ENCODE peak calls at places on chromosomes 11 and 22, in seven cellular contexts. P is Peyer's patch, V is fibroblast of lung, A is aorta, Q is Panc1, H is SK-N-SH, N is transverse colon. U is an unnamed sample.

GRCh38 chr11:47991266-47991830 is 11.0 kb downstream of the PTPRJ start:
- DNase-seq in P (no peak), V (peak), A (peak), Q (no peak), H (no peak), N (peak), U (no peak)

GRCh38 chr11:47508595-47509555 is 44.1 kb downstream of the CELF1 start:
- DNase-seq in P (peak), V (no peak), A (no peak), Q (no peak), H (no peak), N (peak), U (no peak)

GRCh38 chr11:64684357-64684756 is 38.6 kb downstream of the NRXN2 start:
- DNase-seq in P (no peak), V (no peak), A (no peak), Q (no peak), H (no peak), N (no peak), U (peak)

GRCh38 chr11:134797411-134798089 is 385.5 kb upstream of the B3GAT1 start:
- DNase-seq in P (no peak), V (no peak), A (no peak), Q (no peak), H (peak), N (no peak), U (no peak)

GRCh38 chr11:3674189-3674588 is 3.0 kb upstream of the CHRNA10 start:
- DNase-seq in P (no peak), V (peak), A (no peak), Q (peak), H (no peak), N (no peak), U (peak)

GRCh38 chr11:115321602-115322289 is 182.5 kb downstream of the CADM1 start:
- DNase-seq in P (no peak), V (peak), A (no peak), Q (no peak), H (no peak), N (no peak), U (no peak)

GRCh38 chr11:46930089-46930488 is 6.5 kb upstream of the CSTPP1 start:
- DNase-seq in P (no peak), V (peak), A (no peak), Q (no peak), H (no peak), N (peak), U (peak)

GRCh38 chr11:65206441-65206841 is 24.7 kb downstream of the CAPN1 start:
- DNase-seq in P (peak), V (no peak), A (no peak), Q (no peak), H (no peak), N (no peak), U (no peak)

GRCh38 chr22:31080848-31081649 is at the start of gene SMTN:
- DNase-seq in P (peak), V (peak), A (peak), Q (no peak), H (peak), N (peak), U (no peak)

GRCh38 chr11:95520765-95521542 is 268.6 kb downstream of the FAM76B start:
- DNase-seq in P (no peak), V (peak), A (no peak), Q (no peak), H (no peak), N (no peak), U (peak)

GRCh38 chr22:26707581-26707980 is 50.2 kb downstream of the MIAT start:
- DNase-seq in P (no peak), V (peak), A (no peak), Q (no peak), H (no peak), N (no peak), U (peak)

GRCh38 chr11:8870461-8871282 is 40.3 kb upstream of the AKIP1 start:
- DNase-seq in P (peak), V (peak), A (peak), Q (no peak), H (peak), N (peak), U (peak)

GRCh38 chr11:61332266-61332822 is 561 bp downstream of the DDB1 start:
- DNase-seq in P (no peak), V (peak), A (no peak), Q (no peak), H (peak), N (no peak), U (no peak)

GRCh38 chr22:37843746-37844089 is 416 bp downstream of the ANKRD54 start:
- DNase-seq in P (peak), V (no peak), A (peak), Q (no peak), H (peak), N (peak), U (no peak)

GRCh38 chr22:27094633-27095308 is 437.4 kb downstream of the MIAT start:
- DNase-seq in P (no peak), V (peak), A (no peak), Q (no peak), H (no peak), N (no peak), U (no peak)

GRCh38 chr22:29359469-29359868 is 28.9 kb downstream of the AP1B1 start:
- DNase-seq in P (peak), V (peak), A (no peak), Q (no peak), H (peak), N (peak), U (no peak)

GRCh38 chr22:22995166-22995565 is 75.2 kb upstream of the GNAZ start:
- DNase-seq in P (no peak), V (no peak), A (no peak), Q (no peak), H (peak), N (no peak), U (no peak)

GRCh38 chr11:44559207-44559943 is 6.1 kb upstream of the CD82 start:
- DNase-seq in P (peak), V (no peak), A (peak), Q (no peak), H (no peak), N (no peak), U (no peak)

GRCh38 chr11:44556735-44557409 is 8.6 kb upstream of the CD82 start:
- DNase-seq in P (peak), V (peak), A (peak), Q (no peak), H (no peak), N (peak), U (no peak)

GRCh38 chr11:44555031-44555800 is 10.2 kb upstream of the CD82 start:
- DNase-seq in P (no peak), V (no peak), A (no peak), Q (no peak), H (no peak), N (no peak), U (no peak)

GRCh38 chr11:44561275-44561781 is 4.1 kb upstream of the CD82 start:
- DNase-seq in P (peak), V (peak), A (peak), Q (no peak), H (no peak), N (no peak), U (no peak)

GRCh38 chr11:44557464-44557863 is 8.0 kb upstream of the CD82 start:
- DNase-seq in P (no peak), V (no peak), A (no peak), Q (no peak), H (no peak), N (no peak), U (no peak)
- H3K27ac ChIP-seq in P (no peak), V (no peak), A (no peak), Q (no peak), H (no peak), N (no peak), U (no peak)

GRCh38 chr11:29712616-29713015 is 304.2 kb downstream of the KCNA4 start:
- DNase-seq in P (no peak), V (no peak), A (no peak), Q (no peak), H (no peak), N (no peak), U (no peak)
- H3K27ac ChIP-seq in P (no peak), V (no peak), A (no peak), Q (no peak), H (no peak), N (no peak), U (no peak)

GRCh38 chr11:7531011-7531410 is 17.2 kb downstream of the PPFIBP2 start:
- DNase-seq in P (no peak), V (no peak), A (no peak), Q (no peak), H (no peak), N (no peak), U (no peak)
- H3K27ac ChIP-seq in P (no peak), V (no peak), A (no peak), Q (no peak), H (no peak), N (no peak), U (no peak)

DNA sequence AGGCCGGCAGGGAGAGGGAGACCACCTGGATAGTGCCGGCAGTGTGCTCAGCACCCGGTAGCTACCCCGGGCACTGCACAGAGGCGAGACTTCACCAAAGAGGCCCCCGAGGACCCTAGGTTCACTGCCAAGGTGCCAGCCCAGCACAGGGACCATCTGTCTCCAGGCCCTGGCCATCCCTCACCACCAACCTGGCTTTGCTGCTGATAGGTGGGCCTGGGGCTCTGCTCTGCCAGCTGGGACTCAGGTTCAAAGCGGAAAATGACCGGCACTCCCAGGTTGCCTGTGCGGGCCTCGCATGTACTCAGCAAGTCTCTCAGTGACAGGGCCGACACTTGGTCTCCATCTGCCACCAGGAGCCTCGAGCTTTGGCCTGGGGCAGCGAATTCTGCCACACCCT is 812.2 kb downstream of the BRD1 start:
- DNase-seq in P (no peak), V (no peak), A (peak), Q (no peak), H (peak), N (no peak), U (no peak)
- H3K27ac ChIP-seq in P (no peak), V (no peak), A (peak), Q (no peak), H (no peak), N (no peak), U (no peak)

DNA sequence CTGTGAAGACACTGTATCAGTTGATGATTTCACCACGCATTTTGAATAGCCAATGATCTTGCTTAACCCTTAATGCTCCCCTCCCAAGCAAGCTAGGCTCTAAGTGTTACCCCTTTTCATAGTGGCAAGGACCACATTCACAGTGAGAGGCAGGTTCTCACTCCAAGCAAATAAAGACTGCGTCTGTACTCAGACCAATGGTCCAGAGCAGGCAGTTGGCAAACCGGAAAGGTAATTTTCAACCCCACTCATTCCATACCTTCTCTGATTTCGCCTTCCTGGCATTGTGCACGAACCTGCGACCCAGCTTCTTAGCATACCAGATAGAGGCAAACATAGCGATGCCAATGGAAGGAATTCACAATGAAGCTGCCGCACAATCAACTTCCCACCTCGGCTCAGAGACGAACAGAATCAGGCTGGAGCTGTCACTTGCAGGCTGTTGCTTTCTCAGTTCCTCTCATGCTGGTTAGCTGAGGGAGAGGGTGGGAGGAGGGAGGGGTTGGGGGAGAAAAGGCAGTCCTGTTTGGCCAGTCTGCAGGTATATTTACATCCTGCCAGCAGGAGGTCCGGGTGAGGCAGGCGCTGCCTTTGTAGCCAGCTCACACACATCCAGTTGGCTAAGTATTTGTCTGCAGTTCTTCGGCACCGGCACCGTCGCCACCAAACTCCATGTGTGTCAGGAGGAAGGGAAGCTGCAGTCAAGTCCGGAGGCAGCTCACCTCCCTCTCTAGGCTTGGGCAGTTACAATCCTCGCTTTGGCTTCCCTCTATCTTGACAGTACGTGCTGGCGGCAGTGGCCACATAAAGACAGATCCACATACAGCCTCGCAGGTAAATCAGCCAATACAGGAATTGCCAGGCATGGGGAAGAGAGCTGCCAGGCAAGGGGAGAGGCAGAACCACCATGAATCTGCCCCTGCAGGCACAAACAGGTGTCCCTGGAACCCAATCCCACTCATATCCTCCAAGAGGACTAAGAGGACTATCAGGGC is 1151.3 kb upstream of the CCDC90B start:
- DNase-seq in P (peak), V (peak), A (no peak), Q (no peak), H (no peak), N (peak), U (peak)
- H3K27ac ChIP-seq in P (no peak), V (no peak), A (no peak), Q (no peak), H (no peak), N (no peak), U (no peak)

GRCh38 chr11:124673333-124674167 is at the start of the genes SIAE and SPA17:
- DNase-seq in P (peak), V (peak), A (peak), Q (peak), H (peak), N (peak), U (peak)

GRCh38 chr11:124670732-124671131 is 2.8 kb downstream of the SIAE start:
- DNase-seq in P (no peak), V (no peak), A (no peak), Q (no peak), H (no peak), N (no peak), U (no peak)

GRCh38 chr11:124674168-124674517 is 439 bp downstream of the SPA17 start:
- DNase-seq in P (no peak), V (peak), A (no peak), Q (no peak), H (no peak), N (no peak), U (no peak)

GRCh38 chr11:124674571-124674970 is 867 bp downstream of the SPA17 start:
- DNase-seq in P (no peak), V (no peak), A (no peak), Q (no peak), H (no peak), N (no peak), U (no peak)

DNA sequence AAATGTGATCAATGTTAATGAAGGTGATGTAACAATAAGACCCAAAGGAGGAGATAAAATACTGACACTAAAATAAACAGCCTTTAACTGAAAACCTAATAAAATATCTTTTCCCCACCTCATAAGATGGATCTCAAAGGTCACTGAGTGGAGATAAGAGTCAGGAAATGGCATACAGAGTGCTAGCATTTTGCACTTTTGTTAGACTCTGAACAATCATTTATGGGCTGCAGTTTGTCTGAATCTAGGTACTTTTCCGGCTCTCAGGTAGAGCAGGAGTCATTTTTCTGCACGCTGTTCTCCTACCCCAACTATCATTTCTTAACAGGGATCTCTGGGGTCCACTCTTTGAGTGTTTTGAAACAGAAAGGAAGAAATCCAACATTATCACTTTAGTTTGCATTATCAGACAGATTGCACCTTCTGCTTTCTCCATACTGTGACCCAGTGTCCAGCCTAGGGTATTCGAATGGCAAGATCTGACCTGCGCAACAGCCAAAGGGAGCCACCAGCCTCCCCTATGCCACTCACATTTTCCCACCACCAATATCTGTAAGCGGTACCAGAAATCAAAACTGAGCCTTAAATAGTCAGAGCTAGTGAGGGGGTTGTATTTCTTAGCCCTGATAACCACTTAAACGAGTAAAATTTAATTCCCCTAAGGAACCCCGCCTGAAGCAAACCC is 866 bp downstream of the SIAE start:
- DNase-seq in P (no peak), V (no peak), A (no peak), Q (no peak), H (peak), N (no peak), U (no peak)
- H3K27ac ChIP-seq in P (peak), V (peak), A (peak), Q (peak), H (peak), N (peak), U (no peak)

DNA sequence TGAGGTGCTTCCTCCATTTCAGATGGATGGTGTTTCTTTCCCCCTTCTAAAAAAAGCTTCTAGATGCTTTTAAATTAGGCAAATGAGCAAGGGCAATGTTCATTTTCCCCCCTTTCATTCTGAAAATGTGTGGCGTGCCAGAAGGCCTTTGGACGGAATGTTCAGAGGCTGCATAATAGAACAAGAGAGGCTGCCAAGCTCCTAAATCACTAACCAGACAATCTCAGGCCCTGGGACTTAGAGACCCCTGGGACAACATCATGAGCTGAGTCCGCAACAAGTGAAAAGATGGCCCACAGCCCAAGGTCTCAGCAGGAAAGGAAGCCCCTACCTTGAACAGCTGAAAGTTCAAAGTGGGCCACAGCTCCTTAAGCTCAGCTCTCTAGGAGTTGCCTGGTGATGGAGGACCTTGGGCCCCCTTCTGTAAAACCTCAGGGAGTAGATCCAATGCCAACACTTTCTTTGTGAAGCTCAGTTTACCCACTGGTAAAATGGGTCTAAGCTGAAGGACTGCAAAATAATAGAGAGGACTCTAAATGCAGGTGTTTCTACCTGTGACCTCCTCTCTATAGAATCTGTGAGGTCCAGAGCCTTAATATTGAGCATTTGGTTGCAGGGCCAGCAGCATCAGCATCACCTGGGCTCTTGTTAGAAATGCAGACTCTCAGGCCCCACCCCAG is 144.0 kb downstream of the FBXO7 start:
- DNase-seq in P (peak), V (no peak), A (no peak), Q (no peak), H (no peak), N (peak), U (no peak)
- H3K27ac ChIP-seq in P (peak), V (no peak), A (peak), Q (no peak), H (no peak), N (peak), U (no peak)

GRCh38 chr11:72738199-72739141 is 13.7 kb downstream of the ARAP1 start:
- DNase-seq in P (peak), V (no peak), A (no peak), Q (no peak), H (no peak), N (no peak), U (no peak)
- H3K27ac ChIP-seq in P (peak), V (peak), A (no peak), Q (no peak), H (no peak), N (peak), U (peak)

GRCh38 chr11:122101625-122102291 is 14.3 kb downstream of the BLID start:
- DNase-seq in P (no peak), V (peak), A (peak), Q (no peak), H (peak), N (peak), U (no peak)
- H3K27ac ChIP-seq in P (peak), V (peak), A (peak), Q (peak), H (peak), N (peak), U (peak)

U was measured in epithelial cell of prostate.